ENCODE peak calls at places on chromosomes 3 and 15, in nine cellular contexts. F is A549; Y is uterus; Q is naive thymus-derived CD4-positive, alpha-beta T cell; J is left ventricle myocardium inferior; D is heart left ventricle; T is A673; U is spleen; V is astrocyte of the spinal cord. M is an unnamed sample.

GRCh38 chr3:169085827-169086226 is 577.7 kb downstream of the MECOM start:
- DNase-seq in F (no peak), Y (no peak), Q (no peak), J (no peak), D (no peak), T (no peak), U (no peak), V (peak; percentile 91), M (no peak)

GRCh38 chr15:38377547-38378161 is 76.3 kb upstream of the FAM98B start:
- DNase-seq in F (no peak), Y (no peak), Q (no peak), J (no peak), D (no peak), T (no peak), U (no peak), V (no peak), M (no peak)

GRCh38 chr15:26298010-26298661 is 435.0 kb upstream of the ATP10A start:
- DNase-seq in F (no peak), Y (no peak), Q (no peak), J (no peak), D (no peak), T (no peak), U (peak; percentile 73), V (no peak), M (no peak)

GRCh38 chr3:123258811-123259420 is 57.2 kb downstream of the SEC22A start:
- DNase-seq in F (peak; percentile 65), Y (no peak), Q (no peak), J (no peak), D (no peak), T (peak; percentile 80), U (no peak), V (peak; percentile 65), M (peak; percentile 21)

GRCh38 chr15:91694829-91695205 is 158.7 kb upstream of the SLCO3A1 start:
- DNase-seq in F (peak; percentile 15), Y (peak; percentile 90), Q (no peak), J (no peak), D (peak; percentile 54), T (peak; percentile 46), U (no peak), V (peak; percentile 54), M (peak; percentile 77)

GRCh38 chr15:44726568-44727461 is 9.5 kb upstream of the TRIM69 start:
- DNase-seq in F (peak; percentile 78), Y (peak; percentile 61), Q (peak; percentile 68), J (no peak), D (peak; percentile 52), T (peak; percentile 98), U (no peak), V (peak; percentile 95), M (peak; percentile 84)

GRCh38 chr3:197151562-197151961 is 121.9 kb upstream of the MELTF start:
- DNase-seq in F (peak; percentile 26), Y (peak; percentile 26), Q (no peak), J (no peak), D (no peak), T (peak; percentile 72), U (no peak), V (peak; percentile 55), M (peak; percentile 70)

GRCh38 chr3:30319713-30320112 is 286.7 kb upstream of the TGFBR2 start:
- DNase-seq in F (peak; percentile 71), Y (peak; percentile 39), Q (no peak), J (no peak), D (peak; percentile 19), T (peak; percentile 60), U (peak; percentile 27), V (peak; percentile 52), M (peak; percentile 52)

GRCh38 chr15:72961326-72961725 is 90.9 kb upstream of the NEO1 start:
- DNase-seq in F (no peak), Y (no peak), Q (no peak), J (no peak), D (no peak), T (no peak), U (no peak), V (no peak), M (peak; percentile 79)

GRCh38 chr15:55589297-55589696 is 1.2 kb upstream of the PYGO1 start:
- DNase-seq in F (no peak), Y (no peak), Q (no peak), J (no peak), D (no peak), T (no peak), U (no peak), V (no peak), M (no peak)

DNA sequence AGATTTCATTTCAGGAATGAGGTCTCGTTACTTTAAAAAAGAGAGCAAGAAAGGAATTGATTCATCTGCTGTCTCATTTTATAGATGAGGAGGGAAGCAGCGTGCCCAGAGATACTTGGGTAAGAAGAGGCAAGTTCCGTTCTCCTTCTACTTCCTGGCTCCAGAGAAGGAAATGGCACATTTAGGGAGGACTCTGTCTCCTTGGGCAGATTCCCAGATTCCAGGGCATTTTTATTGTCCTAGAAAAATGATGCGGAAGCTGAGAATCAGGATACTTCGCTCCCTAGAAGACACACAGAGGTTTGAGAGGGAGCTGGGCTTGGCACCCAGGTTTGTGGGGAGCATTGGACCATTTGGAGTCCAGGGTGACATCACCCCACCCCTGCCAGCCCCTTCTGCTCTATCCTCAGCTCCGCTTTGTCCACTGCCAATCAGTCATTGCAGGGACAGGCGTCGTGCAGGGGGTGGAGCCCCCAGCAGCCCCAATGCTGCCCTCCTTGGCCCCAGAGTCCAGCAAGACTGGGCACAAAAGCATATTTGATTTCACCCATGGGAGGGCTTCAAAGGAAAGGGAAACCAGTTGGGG is 129.9 kb upstream of the MEF2A start:
- DNase-seq in F (no peak), Y (peak; percentile 18), Q (no peak), J (no peak), D (no peak), T (no peak), U (no peak), V (no peak), M (peak; percentile 32)
- H3K4me3 ChIP-seq in F (no peak overlapping the region), Y (no peak overlapping the region), Q (no peak overlapping the region), J (no peak overlapping the region), D (no peak overlapping the region), T (no peak overlapping the region), U (no peak overlapping the region), V (no peak overlapping the region), M (no peak overlapping the region)

DNA sequence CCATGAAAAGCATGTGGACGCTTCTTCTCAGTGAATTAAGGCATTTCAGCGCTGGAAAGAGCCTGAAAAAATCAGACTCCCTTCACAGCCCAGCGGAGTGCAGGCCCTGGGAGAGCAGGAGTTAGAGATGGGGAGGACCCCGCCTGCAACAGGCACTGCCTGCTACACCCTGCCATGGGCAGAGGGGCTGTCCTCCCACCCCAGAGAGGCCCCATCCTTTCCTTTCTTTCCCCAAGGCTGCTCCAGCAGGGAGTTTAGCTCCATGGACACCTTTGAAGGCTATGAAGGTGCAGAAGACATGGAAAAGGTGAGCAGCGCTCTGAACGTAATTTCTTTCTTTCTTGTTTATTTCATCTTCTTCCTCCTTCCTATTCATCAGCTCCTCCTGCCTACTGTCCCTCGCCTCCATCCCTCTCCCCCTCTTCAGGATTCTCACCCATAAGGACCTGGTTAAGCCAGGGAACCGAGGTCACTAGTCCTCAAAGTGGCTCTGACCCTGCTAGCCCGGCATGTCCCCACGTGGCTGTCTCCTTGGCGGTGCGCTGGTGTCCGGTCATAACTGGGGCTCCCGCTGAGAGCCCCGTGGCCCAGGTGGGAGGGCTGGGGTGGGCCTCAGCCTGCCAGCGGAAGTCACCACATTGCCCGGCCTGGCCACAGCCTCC is 16.1 kb upstream of the ADIPOQ start:
- DNase-seq in F (no peak), Y (no peak), Q (peak; percentile 35), J (no peak), D (no peak), T (no peak), U (peak; percentile 81), V (no peak), M (no peak)
- H3K4me3 ChIP-seq in F (peak overlapping the region; percentile 70), Y (peak overlapping the region; percentile 48), Q (peak overlapping the region; percentile 35), J (peak overlapping the region; percentile 87), D (peak overlapping the region; percentile 47), T (peak overlapping the region; percentile 73), U (peak overlapping the region; percentile 65), V (peak overlapping the region; percentile 48), M (peak overlapping the region; percentile 78)

DNA sequence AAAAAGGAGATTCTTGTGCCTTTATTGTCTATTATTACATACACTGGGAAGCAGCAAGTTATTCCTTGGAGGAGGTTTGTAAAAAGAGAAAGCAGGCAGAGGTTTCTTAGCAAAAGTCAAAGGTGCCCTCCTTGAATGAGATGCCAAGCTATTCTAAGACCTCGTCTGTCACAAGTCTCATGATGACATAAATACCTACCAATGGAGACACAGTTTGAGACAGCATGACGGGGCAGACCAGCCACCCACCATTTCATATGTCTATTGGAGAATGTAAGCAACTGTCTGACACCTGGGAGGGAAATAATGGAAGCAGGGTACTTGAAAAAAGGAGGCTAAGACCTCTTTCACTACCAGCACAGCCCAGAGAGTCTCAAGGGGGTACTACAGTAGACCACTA is 2.2 kb downstream of the RGMA start:
- DNase-seq in F (no peak), Y (no peak), Q (no peak), J (no peak), D (no peak), T (no peak), U (no peak), V (no peak), M (no peak)
- H3K4me3 ChIP-seq in F (no peak overlapping the region), Y (no peak overlapping the region), Q (no peak overlapping the region), J (peak overlapping the region; percentile 83), D (no peak overlapping the region), T (no peak overlapping the region), U (no peak overlapping the region), V (no peak overlapping the region), M (no peak overlapping the region)

GRCh38 chr3:56753206-56753605 is 48.5 kb downstream of the ARHGEF3 start:
- DNase-seq in F (no peak), Y (no peak), Q (peak; percentile 31), J (no peak), D (no peak), T (no peak), U (no peak), V (no peak), M (no peak)

GRCh38 chr3:56759532-56759931 is 42.2 kb downstream of the ARHGEF3 start:
- DNase-seq in F (no peak), Y (no peak), Q (no peak), J (no peak), D (no peak), T (no peak), U (no peak), V (no peak), M (no peak)

GRCh38 chr3:56758539-56758981 is 43.2 kb downstream of the ARHGEF3 start:
- DNase-seq in F (peak; percentile 61), Y (peak; percentile 55), Q (peak; percentile 27), J (no peak), D (no peak), T (peak; percentile 4), U (no peak), V (peak; percentile 88), M (peak; percentile 81)

GRCh38 chr3:56751056-56751455 is 50.7 kb downstream of the ARHGEF3 start:
- DNase-seq in F (no peak), Y (no peak), Q (no peak), J (no peak), D (no peak), T (no peak), U (no peak), V (no peak), M (no peak)

DNA sequence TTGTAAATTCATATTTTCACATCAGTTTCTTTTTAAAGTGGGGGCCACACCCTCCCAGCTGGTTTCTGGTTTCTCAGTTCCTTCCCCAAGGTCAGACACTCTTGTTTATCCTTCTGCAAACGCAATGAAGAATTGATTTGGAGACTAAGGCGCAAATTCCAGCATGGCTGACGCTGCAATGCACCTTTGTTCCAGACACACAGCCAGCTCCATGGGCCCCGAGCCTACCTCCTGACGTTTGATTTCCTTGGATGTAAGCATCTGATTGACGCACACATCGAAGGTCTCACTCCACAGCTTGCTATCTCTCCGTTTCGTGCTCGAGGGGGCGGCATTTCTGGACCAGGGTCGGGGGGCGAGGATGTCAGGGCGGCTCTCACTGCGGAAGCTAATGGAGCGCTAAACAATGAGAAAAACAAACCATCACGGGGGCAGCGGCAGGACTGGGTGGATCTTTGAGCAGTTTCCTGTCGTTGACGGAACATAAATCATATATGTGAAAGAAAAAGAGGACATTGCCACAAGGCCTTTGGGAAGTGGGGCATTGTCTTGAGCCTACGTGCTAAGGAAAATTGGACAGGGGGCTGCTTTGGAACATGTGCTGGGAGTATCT is 46.9 kb downstream of the ARHGEF3 start:
- DNase-seq in F (no peak), Y (peak; percentile 17), Q (peak; percentile 28), J (no peak), D (peak; percentile 37), T (no peak), U (peak; percentile 86), V (no peak), M (peak; percentile 18)
- H3K4me3 ChIP-seq in F (no peak overlapping the region), Y (no peak overlapping the region), Q (peak overlapping the region; percentile 59), J (peak overlapping the region; percentile 42), D (no peak overlapping the region), T (no peak overlapping the region), U (peak overlapping the region; percentile 46), V (no peak overlapping the region), M (peak overlapping the region; percentile 19)